ENCODE peak calls at places on chromosomes 11 and 22, in five cellular contexts. B, F, D, Y and T are unnamed samples.

GRCh38 chr11:4606231-4607015 is 1.6 kb downstream of the TRIM68 start:
- DNase-seq in B (peak; percentile 20), D (peak; percentile 31), F (no peak), Y (no peak), T (peak; percentile 25)

GRCh38 chr22:48808038-48808960 is 1019.4 kb downstream of the BRD1 start:
- DNase-seq in D (no peak), B (no peak), Y (no peak), F (no peak), T (no peak)

GRCh38 chr22:31185056-31185455 is 25.1 kb downstream of the RNF185 start:
- DNase-seq in B (no peak), Y (no peak), D (peak; percentile 56), F (no peak), T (peak; percentile 34)

GRCh38 chr11:60970369-60970774 is 1.1 kb upstream of the CD6 start:
- DNase-seq in Y (peak; percentile 74), D (no peak), B (no peak), F (peak; percentile 72), T (peak; percentile 49)

GRCh38 chr11:69209936-69210659 is 54.4 kb downstream of the SMIM38 start:
- DNase-seq in F (no peak), B (no peak), D (no peak), Y (no peak), T (no peak)

GRCh38 chr11:96293583-96293982 is 49.4 kb downstream of the MAML2 start:
- DNase-seq in Y (no peak), D (no peak), B (no peak), F (no peak), T (no peak)

GRCh38 chr22:46083383-46084350 is 66.7 kb upstream of the PPARA start:
- DNase-seq in B (no peak), Y (peak; percentile 47), D (no peak), F (no peak), T (peak; percentile 15)

GRCh38 chr11:12409621-12410005 is 32.2 kb downstream of the PARVA start:
- DNase-seq in B (no peak), F (no peak), D (no peak), Y (no peak), T (no peak)

GRCh38 chr11:1073261-1073724 is 1.4 kb upstream of the MUC2 start:
- DNase-seq in B (peak; percentile 33), Y (peak; percentile 88), F (no peak), D (no peak), T (peak; percentile 76)

GRCh38 chr11:114074546-114075342 is 15.2 kb downstream of the ZBTB16 start:
- DNase-seq in D (no peak), F (no peak), Y (no peak), B (no peak), T (no peak)

GRCh38 chr11:103624708-103625623 is 411.5 kb upstream of the DDI1 start:
- DNase-seq in F (no peak), Y (no peak), D (peak; percentile 93), B (peak; percentile 90), T (no peak)

GRCh38 chr22:30187726-30188407 is 58.7 kb downstream of the LIF start:
- DNase-seq in Y (no peak), F (no peak), B (no peak), D (no peak), T (no peak)